ENCODE peak calls at places on chromosome 15, in six cellular contexts. One of them, this sample, is unnamed.

GRCh38 chr15:81336568-81336967 is 12.6 kb upstream of the STARD5 start:
- DNase-seq in psoas muscle: no peak
- DNase-seq in activated T-cell treated with anti-CD3 and anti-CD28 coated beads, Interleukin-2, amount 50 U/mL, for 72 hours: peak
- DNase-seq in endothelial cell: no peak
- DNase-seq in NCI-H510A treated with DMSO at 0.1 percent for 48 hours: no peak
- DNase-seq in SJSA1: no peak
- DNase-seq in this sample: no peak

GRCh38 chr15:51335538-51335961 is 2.8 kb downstream of the CYP19A1 start:
- DNase-seq in activated T-cell treated with anti-CD3 and anti-CD28 coated beads, Interleukin-2, amount 50 U/mL, for 72 hours: no peak
- DNase-seq in psoas muscle: no peak
- DNase-seq in SJSA1: no peak
- DNase-seq in NCI-H510A treated with DMSO at 0.1 percent for 48 hours: no peak
- DNase-seq in endothelial cell: no peak
- DNase-seq in this sample: no peak

GRCh38 chr15:65372787-65373067 is 5.1 kb downstream of the IGDCC3 start:
- DNase-seq in psoas muscle: no peak
- DNase-seq in endothelial cell: no peak
- DNase-seq in SJSA1: no peak
- DNase-seq in NCI-H510A treated with DMSO at 0.1 percent for 48 hours: no peak
- DNase-seq in activated T-cell treated with anti-CD3 and anti-CD28 coated beads, Interleukin-2, amount 50 U/mL, for 72 hours: no peak
- DNase-seq in this sample: no peak

GRCh38 chr15:25065286-25065685 is 110.5 kb downstream of the SNRPN start:
- DNase-seq in endothelial cell: no peak
- DNase-seq in SJSA1: no peak
- DNase-seq in activated T-cell treated with anti-CD3 and anti-CD28 coated beads, Interleukin-2, amount 50 U/mL, for 72 hours: no peak
- DNase-seq in psoas muscle: no peak
- DNase-seq in NCI-H510A treated with DMSO at 0.1 percent for 48 hours: no peak
- DNase-seq in this sample: no peak

GRCh38 chr15:78070049-78070698 is 7.3 kb downstream of the TBC1D2B start:
- DNase-seq in activated T-cell treated with anti-CD3 and anti-CD28 coated beads, Interleukin-2, amount 50 U/mL, for 72 hours: peak
- DNase-seq in psoas muscle: no peak
- DNase-seq in SJSA1: no peak
- DNase-seq in endothelial cell: no peak
- DNase-seq in NCI-H510A treated with DMSO at 0.1 percent for 48 hours: no peak
- DNase-seq in this sample: no peak

GRCh38 chr15:65651831-65652749 is 30.4 kb downstream of the SLC24A1 start:
- DNase-seq in SJSA1: no peak
- DNase-seq in NCI-H510A treated with DMSO at 0.1 percent for 48 hours: no peak
- DNase-seq in psoas muscle: no peak
- DNase-seq in activated T-cell treated with anti-CD3 and anti-CD28 coated beads, Interleukin-2, amount 50 U/mL, for 72 hours: no peak
- DNase-seq in endothelial cell: no peak
- DNase-seq in this sample: peak

GRCh38 chr15:35329521-35329921 is 216.4 kb downstream of the DPH6 start:
- DNase-seq in NCI-H510A treated with DMSO at 0.1 percent for 48 hours: no peak
- DNase-seq in psoas muscle: no peak
- DNase-seq in SJSA1: no peak
- DNase-seq in activated T-cell treated with anti-CD3 and anti-CD28 coated beads, Interleukin-2, amount 50 U/mL, for 72 hours: no peak
- DNase-seq in endothelial cell: no peak
- DNase-seq in this sample: no peak

GRCh38 chr15:59312199-59312598 is 60.5 kb downstream of the MYO1E start:
- DNase-seq in endothelial cell: no peak
- DNase-seq in SJSA1: no peak
- DNase-seq in psoas muscle: no peak
- DNase-seq in NCI-H510A treated with DMSO at 0.1 percent for 48 hours: no peak
- DNase-seq in activated T-cell treated with anti-CD3 and anti-CD28 coated beads, Interleukin-2, amount 50 U/mL, for 72 hours: no peak
- DNase-seq in this sample: no peak

GRCh38 chr15:64825081-64825430 is 391 bp downstream of the PIF1 start:
- DNase-seq in SJSA1: no peak
- DNase-seq in activated T-cell treated with anti-CD3 and anti-CD28 coated beads, Interleukin-2, amount 50 U/mL, for 72 hours: no peak
- DNase-seq in psoas muscle: no peak
- DNase-seq in NCI-H510A treated with DMSO at 0.1 percent for 48 hours: no peak
- DNase-seq in endothelial cell: no peak
- DNase-seq in this sample: no peak

GRCh38 chr15:78129098-78130011 is 1.9 kb downstream of the CIB2 start:
- DNase-seq in activated T-cell treated with anti-CD3 and anti-CD28 coated beads, Interleukin-2, amount 50 U/mL, for 72 hours: no peak
- DNase-seq in psoas muscle: peak
- DNase-seq in SJSA1: no peak
- DNase-seq in endothelial cell: no peak
- DNase-seq in NCI-H510A treated with DMSO at 0.1 percent for 48 hours: no peak
- DNase-seq in this sample: peak

GRCh38 chr15:63086967-63087366 is 34.7 kb upstream of the LACTB start:
- DNase-seq in psoas muscle: no peak
- DNase-seq in activated T-cell treated with anti-CD3 and anti-CD28 coated beads, Interleukin-2, amount 50 U/mL, for 72 hours: no peak
- DNase-seq in NCI-H510A treated with DMSO at 0.1 percent for 48 hours: no peak
- DNase-seq in SJSA1: no peak
- DNase-seq in endothelial cell: no peak
- DNase-seq in this sample: no peak

GRCh38 chr15:72285927-72286516 is 13.7 kb upstream of the PARP6 start:
- DNase-seq in activated T-cell treated with anti-CD3 and anti-CD28 coated beads, Interleukin-2, amount 50 U/mL, for 72 hours: peak
- DNase-seq in endothelial cell: peak
- DNase-seq in SJSA1: peak
- DNase-seq in psoas muscle: peak
- DNase-seq in NCI-H510A treated with DMSO at 0.1 percent for 48 hours: peak
- DNase-seq in this sample: peak

GRCh38 chr15:63500265-63501250 is 3.8 kb upstream of the USP3 start:
- DNase-seq in activated T-cell treated with anti-CD3 and anti-CD28 coated beads, Interleukin-2, amount 50 U/mL, for 72 hours: no peak
- DNase-seq in endothelial cell: no peak
- DNase-seq in NCI-H510A treated with DMSO at 0.1 percent for 48 hours: no peak
- DNase-seq in psoas muscle: no peak
- DNase-seq in SJSA1: no peak
- DNase-seq in this sample: no peak

GRCh38 chr15:35427091-35427490 is 118.9 kb downstream of the DPH6 start:
- DNase-seq in psoas muscle: no peak
- DNase-seq in SJSA1: no peak
- DNase-seq in activated T-cell treated with anti-CD3 and anti-CD28 coated beads, Interleukin-2, amount 50 U/mL, for 72 hours: no peak
- DNase-seq in NCI-H510A treated with DMSO at 0.1 percent for 48 hours: no peak
- DNase-seq in endothelial cell: no peak
- DNase-seq in this sample: no peak

GRCh38 chr15:60949034-60949977 is 279.8 kb downstream of the RORA start:
- DNase-seq in psoas muscle: no peak
- DNase-seq in SJSA1: no peak
- DNase-seq in endothelial cell: no peak
- DNase-seq in NCI-H510A treated with DMSO at 0.1 percent for 48 hours: no peak
- DNase-seq in activated T-cell treated with anti-CD3 and anti-CD28 coated beads, Interleukin-2, amount 50 U/mL, for 72 hours: no peak
- DNase-seq in this sample: no peak

GRCh38 chr15:71730277-71731144 is 79.8 kb upstream of the NR2E3 start:
- DNase-seq in activated T-cell treated with anti-CD3 and anti-CD28 coated beads, Interleukin-2, amount 50 U/mL, for 72 hours: peak
- DNase-seq in endothelial cell: peak
- DNase-seq in NCI-H510A treated with DMSO at 0.1 percent for 48 hours: peak
- DNase-seq in SJSA1: peak
- DNase-seq in psoas muscle: no peak
- DNase-seq in this sample: no peak

GRCh38 chr15:73239564-73240208 is 129.1 kb downstream of the HCN4 start:
- DNase-seq in psoas muscle: no peak
- DNase-seq in SJSA1: no peak
- DNase-seq in endothelial cell: no peak
- DNase-seq in activated T-cell treated with anti-CD3 and anti-CD28 coated beads, Interleukin-2, amount 50 U/mL, for 72 hours: no peak
- DNase-seq in NCI-H510A treated with DMSO at 0.1 percent for 48 hours: no peak
- DNase-seq in this sample: no peak

GRCh38 chr15:92670625-92671024 is 15.1 kb upstream of the FAM174B start:
- DNase-seq in psoas muscle: no peak
- DNase-seq in endothelial cell: no peak
- DNase-seq in SJSA1: no peak
- DNase-seq in activated T-cell treated with anti-CD3 and anti-CD28 coated beads, Interleukin-2, amount 50 U/mL, for 72 hours: no peak
- DNase-seq in NCI-H510A treated with DMSO at 0.1 percent for 48 hours: no peak
- DNase-seq in this sample: no peak

GRCh38 chr15:35078221-35078915 is 6.7 kb downstream of the NANOGP8 start:
- DNase-seq in SJSA1: no peak
- DNase-seq in psoas muscle: no peak
- DNase-seq in NCI-H510A treated with DMSO at 0.1 percent for 48 hours: peak
- DNase-seq in activated T-cell treated with anti-CD3 and anti-CD28 coated beads, Interleukin-2, amount 50 U/mL, for 72 hours: peak
- DNase-seq in endothelial cell: peak
- DNase-seq in this sample: no peak

GRCh38 chr15:23687143-23687470 is at the start of gene NDN:
- DNase-seq in activated T-cell treated with anti-CD3 and anti-CD28 coated beads, Interleukin-2, amount 50 U/mL, for 72 hours: peak
- DNase-seq in SJSA1: peak
- DNase-seq in endothelial cell: peak
- DNase-seq in psoas muscle: peak
- DNase-seq in NCI-H510A treated with DMSO at 0.1 percent for 48 hours: no peak
- DNase-seq in this sample: peak

GRCh38 chr15:77507151-77507847 is 86.6 kb downstream of the HMG20A start:
- DNase-seq in SJSA1: no peak
- DNase-seq in NCI-H510A treated with DMSO at 0.1 percent for 48 hours: peak
- DNase-seq in endothelial cell: no peak
- DNase-seq in psoas muscle: peak
- DNase-seq in activated T-cell treated with anti-CD3 and anti-CD28 coated beads, Interleukin-2, amount 50 U/mL, for 72 hours: no peak
- DNase-seq in this sample: peak

GRCh38 chr15:22845289-22845900 is 6.9 kb downstream of the NIPA2 start:
- DNase-seq in NCI-H510A treated with DMSO at 0.1 percent for 48 hours: peak
- DNase-seq in activated T-cell treated with anti-CD3 and anti-CD28 coated beads, Interleukin-2, amount 50 U/mL, for 72 hours: no peak
- DNase-seq in SJSA1: no peak
- DNase-seq in endothelial cell: no peak
- DNase-seq in psoas muscle: no peak
- DNase-seq in this sample: no peak

GRCh38 chr15:99472416-99473145 is 93.2 kb upstream of the MEF2A start:
- DNase-seq in activated T-cell treated with anti-CD3 and anti-CD28 coated beads, Interleukin-2, amount 50 U/mL, for 72 hours: no peak
- DNase-seq in NCI-H510A treated with DMSO at 0.1 percent for 48 hours: no peak
- DNase-seq in SJSA1: no peak
- DNase-seq in psoas muscle: no peak
- DNase-seq in endothelial cell: no peak
- DNase-seq in this sample: no peak

GRCh38 chr15:91199511-91199910 is 99.5 kb downstream of the SV2B start:
- DNase-seq in endothelial cell: no peak
- DNase-seq in NCI-H510A treated with DMSO at 0.1 percent for 48 hours: no peak
- DNase-seq in activated T-cell treated with anti-CD3 and anti-CD28 coated beads, Interleukin-2, amount 50 U/mL, for 72 hours: no peak
- DNase-seq in psoas muscle: no peak
- DNase-seq in SJSA1: no peak
- DNase-seq in this sample: no peak

GRCh38 chr15:79004336-79004735 is 59.5 kb upstream of the CTSH start:
- DNase-seq in endothelial cell: no peak
- DNase-seq in SJSA1: peak
- DNase-seq in activated T-cell treated with anti-CD3 and anti-CD28 coated beads, Interleukin-2, amount 50 U/mL, for 72 hours: no peak
- DNase-seq in psoas muscle: no peak
- DNase-seq in NCI-H510A treated with DMSO at 0.1 percent for 48 hours: no peak
- DNase-seq in this sample: no peak

GRCh38 chr15:95458736-95459135 is 871.8 kb upstream of the NR2F2 start:
- DNase-seq in activated T-cell treated with anti-CD3 and anti-CD28 coated beads, Interleukin-2, amount 50 U/mL, for 72 hours: no peak
- DNase-seq in NCI-H510A treated with DMSO at 0.1 percent for 48 hours: no peak
- DNase-seq in SJSA1: no peak
- DNase-seq in endothelial cell: no peak
- DNase-seq in psoas muscle: no peak
- DNase-seq in this sample: no peak

GRCh38 chr15:27359586-27359985 is 388.6 kb downstream of the GABRG3 start:
- DNase-seq in psoas muscle: no peak
- DNase-seq in activated T-cell treated with anti-CD3 and anti-CD28 coated beads, Interleukin-2, amount 50 U/mL, for 72 hours: no peak
- DNase-seq in SJSA1: no peak
- DNase-seq in endothelial cell: no peak
- DNase-seq in NCI-H510A treated with DMSO at 0.1 percent for 48 hours: no peak
- DNase-seq in this sample: no peak

GRCh38 chr15:52137432-52138357 is 25.1 kb upstream of the BCL2L10 start:
- DNase-seq in activated T-cell treated with anti-CD3 and anti-CD28 coated beads, Interleukin-2, amount 50 U/mL, for 72 hours: no peak
- DNase-seq in endothelial cell: no peak
- DNase-seq in SJSA1: no peak
- DNase-seq in NCI-H510A treated with DMSO at 0.1 percent for 48 hours: no peak
- DNase-seq in psoas muscle: no peak
- DNase-seq in this sample: peak

GRCh38 chr15:96428742-96429141 is 98.2 kb downstream of the NR2F2 start:
- DNase-seq in psoas muscle: peak
- DNase-seq in SJSA1: no peak
- DNase-seq in NCI-H510A treated with DMSO at 0.1 percent for 48 hours: no peak
- DNase-seq in activated T-cell treated with anti-CD3 and anti-CD28 coated beads, Interleukin-2, amount 50 U/mL, for 72 hours: no peak
- DNase-seq in endothelial cell: no peak
- DNase-seq in this sample: no peak

GRCh38 chr15:62591842-62592838 is 427.1 kb upstream of the C2CD4B start:
- DNase-seq in psoas muscle: no peak
- DNase-seq in SJSA1: no peak
- DNase-seq in NCI-H510A treated with DMSO at 0.1 percent for 48 hours: no peak
- DNase-seq in endothelial cell: no peak
- DNase-seq in activated T-cell treated with anti-CD3 and anti-CD28 coated beads, Interleukin-2, amount 50 U/mL, for 72 hours: no peak
- DNase-seq in this sample: no peak

GRCh38 chr15:49169880-49170597 is at the start of gene GALK2:
- DNase-seq in psoas muscle: peak
- DNase-seq in endothelial cell: peak
- DNase-seq in SJSA1: peak
- DNase-seq in activated T-cell treated with anti-CD3 and anti-CD28 coated beads, Interleukin-2, amount 50 U/mL, for 72 hours: peak
- DNase-seq in NCI-H510A treated with DMSO at 0.1 percent for 48 hours: peak
- DNase-seq in this sample: peak

GRCh38 chr15:22893881-22894280 is 55.4 kb downstream of the NIPA2 start:
- DNase-seq in endothelial cell: no peak
- DNase-seq in NCI-H510A treated with DMSO at 0.1 percent for 48 hours: no peak
- DNase-seq in SJSA1: no peak
- DNase-seq in psoas muscle: no peak
- DNase-seq in activated T-cell treated with anti-CD3 and anti-CD28 coated beads, Interleukin-2, amount 50 U/mL, for 72 hours: no peak
- DNase-seq in this sample: no peak

GRCh38 chr15:74182131-74182530 is 8.6 kb downstream of the ISLR start:
- DNase-seq in endothelial cell: no peak
- DNase-seq in activated T-cell treated with anti-CD3 and anti-CD28 coated beads, Interleukin-2, amount 50 U/mL, for 72 hours: no peak
- DNase-seq in SJSA1: no peak
- DNase-seq in psoas muscle: no peak
- DNase-seq in NCI-H510A treated with DMSO at 0.1 percent for 48 hours: no peak
- DNase-seq in this sample: no peak

GRCh38 chr15:78407889-78408640 is 30.0 kb upstream of the IREB2 start:
- DNase-seq in psoas muscle: no peak
- DNase-seq in activated T-cell treated with anti-CD3 and anti-CD28 coated beads, Interleukin-2, amount 50 U/mL, for 72 hours: no peak
- DNase-seq in endothelial cell: no peak
- DNase-seq in NCI-H510A treated with DMSO at 0.1 percent for 48 hours: no peak
- DNase-seq in SJSA1: no peak
- DNase-seq in this sample: no peak